ENCODE peak calls at places on chromosomes 13 and 19, in ten cellular contexts. One of them, this sample, is unnamed.

GRCh38 chr19:38656171-38656981 is 8.9 kb downstream of the ACTN4 start:
- DNase-seq in GM23338: no peak
- DNase-seq in lower lobe of right lung: no peak
- DNase-seq in astrocyte: peak; percentile 54
- DNase-seq in tibial artery: no peak
- DNase-seq in left lung: no peak
- DNase-seq in CD8-positive, alpha-beta T cell: no peak
- DNase-seq in right lobe of liver: no peak
- DNase-seq in lung: no peak
- DNase-seq in heart right ventricle: no peak
- DNase-seq in this sample: no peak

GRCh38 chr13:45055198-45055901 is 65.0 kb upstream of the GTF2F2 start:
- DNase-seq in GM23338: no peak
- DNase-seq in lower lobe of right lung: no peak
- DNase-seq in astrocyte: peak; percentile 96
- DNase-seq in tibial artery: no peak
- DNase-seq in left lung: no peak
- DNase-seq in CD8-positive, alpha-beta T cell: no peak
- DNase-seq in right lobe of liver: no peak
- DNase-seq in lung: no peak
- DNase-seq in heart right ventricle: no peak
- DNase-seq in this sample: no peak

GRCh38 chr19:44726465-44726864 is 22.0 kb upstream of the BCL3 start:
- DNase-seq in GM23338: no peak
- DNase-seq in lower lobe of right lung: peak; percentile 68
- DNase-seq in astrocyte: no peak
- DNase-seq in tibial artery: no peak
- DNase-seq in left lung: no peak
- DNase-seq in CD8-positive, alpha-beta T cell: no peak
- DNase-seq in right lobe of liver: peak; percentile 87
- DNase-seq in lung: no peak
- DNase-seq in heart right ventricle: no peak
- DNase-seq in this sample: no peak

GRCh38 chr19:16032509-16033135 is 43.7 kb upstream of the TPM4 start:
- DNase-seq in GM23338: no peak
- DNase-seq in lower lobe of right lung: no peak
- DNase-seq in astrocyte: no peak
- DNase-seq in tibial artery: no peak
- DNase-seq in left lung: no peak
- DNase-seq in CD8-positive, alpha-beta T cell: no peak
- DNase-seq in right lobe of liver: no peak
- DNase-seq in lung: no peak
- DNase-seq in heart right ventricle: no peak
- DNase-seq in this sample: no peak

GRCh38 chr13:22589880-22590279 is 590.9 kb upstream of the SGCG start:
- DNase-seq in GM23338: no peak
- DNase-seq in lower lobe of right lung: no peak
- DNase-seq in astrocyte: no peak
- DNase-seq in tibial artery: no peak
- DNase-seq in left lung: no peak
- DNase-seq in CD8-positive, alpha-beta T cell: no peak
- DNase-seq in right lobe of liver: no peak
- DNase-seq in lung: no peak
- DNase-seq in heart right ventricle: no peak
- DNase-seq in this sample: no peak

GRCh38 chr13:94858856-94859811 is 146.8 kb upstream of the SOX21 start:
- DNase-seq in GM23338: peak; percentile 13
- DNase-seq in lower lobe of right lung: peak; percentile 64
- DNase-seq in astrocyte: peak; percentile 30
- DNase-seq in tibial artery: peak; percentile 74
- DNase-seq in left lung: peak; percentile 67
- DNase-seq in CD8-positive, alpha-beta T cell: no peak
- DNase-seq in right lobe of liver: peak; percentile 62
- DNase-seq in lung: peak; percentile 39
- DNase-seq in heart right ventricle: peak; percentile 59
- DNase-seq in this sample: peak; percentile 67

GRCh38 chr19:46328079-46328478 is 18.8 kb upstream of the PPP5C start:
- DNase-seq in GM23338: no peak
- DNase-seq in lower lobe of right lung: no peak
- DNase-seq in astrocyte: peak; percentile 20
- DNase-seq in tibial artery: no peak
- DNase-seq in left lung: no peak
- DNase-seq in CD8-positive, alpha-beta T cell: no peak
- DNase-seq in right lobe of liver: no peak
- DNase-seq in lung: no peak
- DNase-seq in heart right ventricle: no peak
- DNase-seq in this sample: no peak

GRCh38 chr13:69553976-69554375 is 553.6 kb upstream of the ATXN8OS start:
- DNase-seq in GM23338: no peak
- DNase-seq in lower lobe of right lung: no peak
- DNase-seq in astrocyte: no peak
- DNase-seq in tibial artery: no peak
- DNase-seq in left lung: no peak
- DNase-seq in CD8-positive, alpha-beta T cell: no peak
- DNase-seq in right lobe of liver: no peak
- DNase-seq in lung: no peak
- DNase-seq in heart right ventricle: no peak
- DNase-seq in this sample: no peak

DNA sequence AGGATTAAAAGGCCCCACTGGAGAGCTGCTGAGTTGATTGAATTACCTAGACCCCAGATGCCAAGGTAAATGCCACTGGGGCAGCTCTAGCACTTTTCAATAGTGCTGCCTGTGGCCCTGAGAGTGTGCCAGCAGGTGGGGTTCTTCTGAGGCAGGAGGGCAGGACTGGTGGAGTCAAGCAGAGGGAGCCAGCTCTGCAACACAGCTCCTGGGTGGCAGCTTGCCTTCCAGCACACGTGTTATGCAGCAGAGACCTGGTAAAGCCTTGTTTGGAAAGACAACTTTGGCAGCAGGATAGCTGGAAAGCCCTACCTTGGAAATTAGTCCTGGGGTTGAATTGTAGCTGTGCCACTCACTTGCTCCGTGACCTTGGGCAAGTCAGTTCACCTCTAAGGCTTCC is 306.6 kb downstream of the ATP8A2 start:
- DNase-seq in GM23338: no peak
- DNase-seq in lower lobe of right lung: no peak
- DNase-seq in astrocyte: no peak
- DNase-seq in tibial artery: no peak
- DNase-seq in left lung: no peak
- DNase-seq in CD8-positive, alpha-beta T cell: no peak
- DNase-seq in right lobe of liver: no peak
- DNase-seq in lung: no peak
- DNase-seq in heart right ventricle: no peak
- DNase-seq in this sample: no peak
- TF ChIP-seq CTCF in GM23338: peak; percentile 38
- TF ChIP-seq CTCF in lower lobe of right lung: no peak
- TF ChIP-seq CTCF in astrocyte: no peak
- TF ChIP-seq CTCF in tibial artery: no peak
- TF ChIP-seq CTCF in left lung: no peak
- TF ChIP-seq CTCF in CD8-positive, alpha-beta T cell: no peak
- TF ChIP-seq CTCF in right lobe of liver: no peak
- TF ChIP-seq CTCF in lung: no peak
- TF ChIP-seq CTCF in heart right ventricle: no peak
- TF ChIP-seq CTCF in this sample: peak; percentile 23

DNA sequence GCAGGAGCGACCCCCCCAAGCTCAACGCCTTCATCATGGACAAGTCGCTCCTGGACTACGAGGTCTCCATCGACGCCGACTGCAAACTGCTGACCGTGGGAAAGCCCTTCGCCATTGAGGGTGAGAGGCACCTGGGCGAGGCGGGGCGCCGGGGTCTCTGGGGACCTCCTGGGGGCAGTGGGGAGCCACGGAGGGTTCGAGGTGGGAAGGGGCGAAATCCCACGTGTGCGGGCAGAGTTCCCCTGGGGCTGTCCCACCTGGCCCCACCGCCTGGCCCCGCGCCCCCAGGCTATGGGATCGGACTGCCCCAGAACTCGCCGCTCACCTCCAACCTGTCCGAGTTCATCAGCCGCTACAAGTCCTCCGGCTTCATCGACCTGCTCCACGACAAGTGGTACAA is 7.6 kb downstream of the GRIN3B start:
- DNase-seq in GM23338: no peak
- DNase-seq in lower lobe of right lung: no peak
- DNase-seq in astrocyte: no peak
- DNase-seq in tibial artery: no peak
- DNase-seq in left lung: peak; percentile 76
- DNase-seq in CD8-positive, alpha-beta T cell: no peak
- DNase-seq in right lobe of liver: no peak
- DNase-seq in lung: no peak
- DNase-seq in heart right ventricle: no peak
- DNase-seq in this sample: no peak
- H3K27ac ChIP-seq in GM23338: no peak overlapping the region
- H3K27ac ChIP-seq in lower lobe of right lung: no peak overlapping the region
- H3K27ac ChIP-seq in astrocyte: no peak overlapping the region
- H3K27ac ChIP-seq in tibial artery: no peak overlapping the region
- H3K27ac ChIP-seq in left lung: no peak overlapping the region
- H3K27ac ChIP-seq in CD8-positive, alpha-beta T cell: no peak overlapping the region
- H3K27ac ChIP-seq in right lobe of liver: no peak overlapping the region
- H3K27ac ChIP-seq in lung: no peak overlapping the region
- H3K27ac ChIP-seq in heart right ventricle: no peak overlapping the region
- H3K27ac ChIP-seq in this sample: no peak overlapping the region

GRCh38 chr13:19154843-19155242 is 26.8 kb downstream of the TUBA3C start:
- DNase-seq in GM23338: no peak
- DNase-seq in lower lobe of right lung: no peak
- DNase-seq in astrocyte: no peak
- DNase-seq in tibial artery: no peak
- DNase-seq in left lung: no peak
- DNase-seq in CD8-positive, alpha-beta T cell: no peak
- DNase-seq in right lobe of liver: no peak
- DNase-seq in lung: no peak
- DNase-seq in heart right ventricle: no peak
- DNase-seq in this sample: no peak

GRCh38 chr13:19152403-19152802 is 29.2 kb downstream of the TUBA3C start:
- DNase-seq in GM23338: no peak
- DNase-seq in lower lobe of right lung: no peak
- DNase-seq in astrocyte: no peak
- DNase-seq in tibial artery: no peak
- DNase-seq in left lung: no peak
- DNase-seq in CD8-positive, alpha-beta T cell: no peak
- DNase-seq in right lobe of liver: no peak
- DNase-seq in lung: no peak
- DNase-seq in heart right ventricle: no peak
- DNase-seq in this sample: no peak

GRCh38 chr13:19151581-19152263 is 29.9 kb downstream of the TUBA3C start:
- DNase-seq in GM23338: no peak
- DNase-seq in lower lobe of right lung: no peak
- DNase-seq in astrocyte: no peak
- DNase-seq in tibial artery: no peak
- DNase-seq in left lung: no peak
- DNase-seq in CD8-positive, alpha-beta T cell: no peak
- DNase-seq in right lobe of liver: no peak
- DNase-seq in lung: no peak
- DNase-seq in heart right ventricle: no peak
- DNase-seq in this sample: no peak

GRCh38 chr13:19155321-19155861 is 26.2 kb downstream of the TUBA3C start:
- DNase-seq in GM23338: no peak
- DNase-seq in lower lobe of right lung: no peak
- DNase-seq in astrocyte: no peak
- DNase-seq in tibial artery: no peak
- DNase-seq in left lung: no peak
- DNase-seq in CD8-positive, alpha-beta T cell: no peak
- DNase-seq in right lobe of liver: no peak
- DNase-seq in lung: no peak
- DNase-seq in heart right ventricle: no peak
- DNase-seq in this sample: no peak

DNA sequence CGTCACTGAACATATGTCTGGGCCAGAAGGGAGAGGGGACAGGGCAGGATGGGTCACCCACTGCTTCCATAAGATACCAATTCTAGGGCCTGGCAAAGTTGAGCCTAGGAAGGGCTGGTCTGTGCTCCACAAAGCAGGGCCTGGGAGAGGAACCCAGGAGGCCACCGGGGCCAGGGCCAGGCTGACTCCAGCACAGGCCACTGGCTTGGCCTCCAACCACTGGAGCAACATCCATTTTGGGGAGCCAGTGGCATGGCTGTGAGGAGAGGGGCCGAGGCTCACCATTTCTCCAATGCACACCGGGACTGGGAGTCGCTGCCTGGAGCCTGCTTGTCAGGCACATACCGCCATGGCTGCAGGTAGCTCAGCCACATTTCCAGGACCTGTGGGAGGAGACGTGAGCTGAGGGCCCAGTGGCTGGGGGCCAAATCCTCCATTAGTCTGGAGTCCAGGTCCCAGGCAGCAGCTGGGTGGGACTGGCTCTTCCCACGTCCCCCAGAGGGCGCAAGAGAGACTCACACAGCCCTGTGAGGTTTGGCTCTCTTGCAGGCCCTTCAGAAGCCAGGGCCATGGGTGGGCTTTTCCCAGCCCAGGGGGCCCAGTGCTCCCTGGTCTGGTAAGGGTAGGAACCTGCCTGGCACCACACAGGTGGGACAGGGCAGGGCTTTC is 27.7 kb downstream of the TUBA3C start:
- DNase-seq in GM23338: no peak
- DNase-seq in lower lobe of right lung: no peak
- DNase-seq in astrocyte: no peak
- DNase-seq in tibial artery: no peak
- DNase-seq in left lung: no peak
- DNase-seq in CD8-positive, alpha-beta T cell: no peak
- DNase-seq in right lobe of liver: no peak
- DNase-seq in lung: no peak
- DNase-seq in heart right ventricle: no peak
- DNase-seq in this sample: no peak
- TF ChIP-seq CTCF in GM23338: no peak
- TF ChIP-seq CTCF in lower lobe of right lung: peak; percentile 22
- TF ChIP-seq CTCF in astrocyte: no peak
- TF ChIP-seq CTCF in tibial artery: no peak
- TF ChIP-seq CTCF in left lung: no peak
- TF ChIP-seq CTCF in CD8-positive, alpha-beta T cell: no peak
- TF ChIP-seq CTCF in right lobe of liver: no peak
- TF ChIP-seq CTCF in lung: no peak
- TF ChIP-seq CTCF in heart right ventricle: peak; percentile 20
- TF ChIP-seq CTCF in this sample: no peak

DNA sequence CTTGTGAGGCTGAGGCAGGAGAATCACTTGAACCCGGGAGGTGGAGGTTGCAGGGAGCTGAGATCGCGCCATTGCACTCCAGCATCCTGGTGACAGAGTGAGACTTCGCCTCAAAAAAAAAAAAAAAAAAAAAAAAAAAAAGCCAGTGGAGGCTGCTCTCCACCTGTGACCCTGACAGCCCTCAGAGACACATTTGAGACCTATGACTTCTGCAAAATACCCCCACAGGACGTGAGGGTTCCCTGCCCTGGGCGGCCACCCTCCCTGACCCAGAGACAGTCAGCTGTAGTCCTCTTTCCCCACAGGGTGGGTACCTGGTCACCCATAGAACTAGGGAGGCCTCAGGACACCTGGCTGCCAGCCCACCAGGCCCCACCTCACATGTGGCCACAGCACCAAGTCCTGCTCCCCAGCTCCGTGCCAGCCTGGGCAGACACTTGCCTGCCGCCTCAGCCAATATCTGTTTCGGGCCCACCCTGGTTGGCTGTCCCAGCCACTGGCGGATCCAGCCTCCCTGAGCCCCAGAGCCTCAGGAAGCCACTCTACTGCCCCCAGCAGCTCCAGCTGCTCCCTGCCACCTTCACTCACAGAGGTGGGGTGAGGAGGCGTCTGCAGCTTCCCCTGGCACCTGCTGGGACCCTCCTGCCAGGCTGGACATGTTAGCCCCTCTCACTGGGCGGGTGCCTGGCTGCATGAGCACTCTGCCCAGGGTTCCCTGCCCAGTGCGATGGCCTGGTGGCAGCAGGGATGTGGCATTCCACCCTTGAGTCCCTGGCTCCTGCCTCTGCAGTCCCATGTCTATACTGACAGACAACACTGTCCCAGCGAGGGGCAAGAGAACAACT is 7.0 kb downstream of the MKNK2 start:
- DNase-seq in GM23338: no peak
- DNase-seq in lower lobe of right lung: no peak
- DNase-seq in astrocyte: no peak
- DNase-seq in tibial artery: no peak
- DNase-seq in left lung: no peak
- DNase-seq in CD8-positive, alpha-beta T cell: no peak
- DNase-seq in right lobe of liver: peak; percentile 54
- DNase-seq in lung: no peak
- DNase-seq in heart right ventricle: no peak
- DNase-seq in this sample: no peak
- H3K27ac ChIP-seq in GM23338: no peak overlapping the region
- H3K27ac ChIP-seq in lower lobe of right lung: peak overlapping the region; percentile 56
- H3K27ac ChIP-seq in astrocyte: no peak overlapping the region
- H3K27ac ChIP-seq in tibial artery: peak overlapping the region; percentile 81
- H3K27ac ChIP-seq in left lung: peak overlapping the region; percentile 86
- H3K27ac ChIP-seq in CD8-positive, alpha-beta T cell: peak overlapping the region; percentile 96
- H3K27ac ChIP-seq in right lobe of liver: no peak overlapping the region
- H3K27ac ChIP-seq in lung: no peak overlapping the region
- H3K27ac ChIP-seq in heart right ventricle: peak overlapping the region; percentile 96
- H3K27ac ChIP-seq in this sample: peak overlapping the region; percentile 100